ENCODE peak calls at places on chromosomes 6 and 20, in six cellular contexts. Q is GM06990; W is fibroblast of mammary gland; G is effector CD4-positive, alpha-beta T cell; Y is sciatic nerve; D is spleen. C is an unnamed sample.
A peak's percentile ranks its signal among the peaks of the same experiment; 100 is the strongest.

GRCh38 chr20:44914924-44915323 is 5.1 kb downstream of the PABPC1L start:
- DNase-seq in Q (no peak), W (no peak), G (no peak), Y (no peak), D (no peak), C (no peak)

GRCh38 chr6:30267423-30267822 is 54.2 kb upstream of the TRIM26 start:
- DNase-seq in Q (no peak), W (no peak), G (no peak), Y (no peak), D (no peak), C (no peak)

GRCh38 chr20:10385850-10386544 is 48.0 kb downstream of the MKKS start:
- DNase-seq in Q (no peak), W (peak; percentile 13), G (no peak), Y (no peak), D (no peak), C (no peak)

GRCh38 chr6:68901044-68901443 is 266.0 kb downstream of the ADGRB3 start:
- DNase-seq in Q (no peak), W (no peak), G (no peak), Y (no peak), D (no peak), C (no peak)

GRCh38 chr6:53906842-53907241 is 112.0 kb downstream of the LRRC1 start:
- DNase-seq in Q (no peak), W (peak; percentile 80), G (no peak), Y (peak; percentile 60), D (no peak), C (no peak)

GRCh38 chr6:114354482-114354881 is 11.7 kb upstream of the HS3ST5 start:
- DNase-seq in Q (no peak), W (no peak), G (no peak), Y (no peak), D (no peak), C (no peak)

GRCh38 chr6:15470746-15471145 is 192.1 kb downstream of the DTNBP1 start:
- DNase-seq in Q (no peak), W (no peak), G (no peak), Y (no peak), D (no peak), C (no peak)

GRCh38 chr6:111972714-111973678 is 80.9 kb upstream of the CCN6 start:
- DNase-seq in Q (no peak), W (peak; percentile 96), G (peak; percentile 69), Y (peak; percentile 66), D (no peak), C (no peak)

GRCh38 chr6:152089992-152090391 is 282.5 kb downstream of the ESR1 start:
- DNase-seq in Q (no peak), W (peak; percentile 77), G (no peak), Y (no peak), D (no peak), C (no peak)

GRCh38 chr6:127302728-127303675 is 36.3 kb downstream of the RNF146 start:
- DNase-seq in Q (peak; percentile 37), W (peak; percentile 57), G (peak; percentile 41), Y (peak; percentile 63), D (no peak), C (no peak)

GRCh38 chr6:137223370-137224131 is 4.4 kb upstream of the IFNGR1 start:
- DNase-seq in Q (no peak), W (peak; percentile 89), G (no peak), Y (no peak), D (no peak), C (no peak)

GRCh38 chr20:5674176-5674660 is 76.0 kb upstream of the SHLD1 start:
- DNase-seq in Q (peak; percentile 76), W (peak; percentile 34), G (peak; percentile 3), Y (no peak), D (no peak), C (no peak)

GRCh38 chr20:51428451-51429143 is 113.9 kb downstream of the NFATC2 start:
- DNase-seq in Q (no peak), W (peak; percentile 17), G (no peak), Y (no peak), D (peak; percentile 73), C (no peak)

GRCh38 chr20:9884061-9884460 is 45.2 kb upstream of the PAK5 start:
- DNase-seq in Q (no peak), W (no peak), G (no peak), Y (no peak), D (no peak), C (no peak)

C was measured in H1.